ENCODE peak calls at places on chromosome 22, in six cellular contexts. G, P, U, B, H and A are unnamed samples.

GRCh38 chr22:47200273-47201051 is 438.0 kb downstream of the TBC1D22A start:
- DNase-seq in G (no peak), P (no peak), U (peak), B (peak), H (no peak), A (no peak)

GRCh38 chr22:30013201-30013600 is 67.1 kb upstream of the HORMAD2 start:
- DNase-seq in G (no peak), P (no peak), U (no peak), B (no peak), H (no peak), A (no peak)

GRCh38 chr22:50678218-50678650 is 5.6 kb downstream of the SHANK3 start:
- DNase-seq in G (no peak), P (no peak), U (no peak), B (peak), H (no peak), A (no peak)

GRCh38 chr22:24796056-24796455 is 10.0 kb upstream of the SGSM1 start:
- DNase-seq in G (no peak), P (no peak), U (no peak), B (no peak), H (no peak), A (no peak)

GRCh38 chr22:30249049-30250038 is 2.8 kb upstream of the LIF start:
- DNase-seq in G (no peak), P (no peak), U (peak), B (no peak), H (peak), A (no peak)

GRCh38 chr22:30572840-30573593 is 1.4 kb downstream of the GAL3ST1 start:
- DNase-seq in G (no peak), P (peak), U (no peak), B (no peak), H (no peak), A (no peak)

GRCh38 chr22:29762263-29762662 is 4.5 kb downstream of the ZMAT5 start:
- DNase-seq in G (no peak), P (no peak), U (no peak), B (no peak), H (no peak), A (peak)

GRCh38 chr22:22076361-22076760 is 93.8 kb upstream of the TOP3B start:
- DNase-seq in G (no peak), P (no peak), U (no peak), B (no peak), H (no peak), A (no peak)

GRCh38 chr22:36998620-36999351 is 20.5 kb downstream of the TST start:
- DNase-seq in G (peak), P (peak), U (peak), B (no peak), H (no peak), A (no peak)
- TF ChIP-seq CTCF in G (peak), P (no peak), U (peak), B (no peak), H (no peak), A (peak)

GRCh38 chr22:35838849-35839646 is 121.4 kb downstream of the APOL5 start:
- DNase-seq in G (peak), P (peak), U (peak), B (no peak), H (peak), A (peak)
- TF ChIP-seq CTCF in G (peak), P (peak), U (peak), B (no peak), H (peak), A (peak)

GRCh38 chr22:42428760-42429159 is 3.4 kb downstream of the NFAM1 start:
- DNase-seq in G (no peak), P (no peak), U (no peak), B (no peak), H (no peak), A (no peak)
- TF ChIP-seq CTCF in G (no peak), P (no peak), U (no peak), B (no peak), H (no peak), A (no peak)

GRCh38 chr22:45101828-45102227 is 61.9 kb upstream of the NUP50 start:
- DNase-seq in G (peak), P (peak), U (peak), B (no peak), H (peak), A (peak)
- TF ChIP-seq CTCF in G (peak), P (peak), U (peak), B (no peak), H (no peak), A (peak)

GRCh38 chr22:49305215-49305965 is 522.3 kb downstream of the BRD1 start:
- DNase-seq in G (no peak), P (peak), U (peak), B (peak), H (peak), A (peak)
- TF ChIP-seq CTCF in G (no peak), P (peak), U (peak), B (peak), H (peak), A (peak)

GRCh38 chr22:40733919-40734318 is 54.6 kb downstream of the MCHR1 start:
- DNase-seq in G (no peak), P (no peak), U (no peak), B (no peak), H (no peak), A (no peak)
- TF ChIP-seq CTCF in G (no peak), P (no peak), U (no peak), B (no peak), H (no peak), A (no peak)

GRCh38 chr22:45867118-45867905 is 109.7 kb downstream of the WNT7B start:
- DNase-seq in G (no peak), P (no peak), U (peak), B (peak), H (no peak), A (no peak)
- TF ChIP-seq CTCF in G (no peak), P (peak), U (no peak), B (no peak), H (no peak), A (no peak)

GRCh38 chr22:32745251-32745995 is 56.1 kb upstream of the TIMP3 start:
- DNase-seq in G (peak), P (peak), U (peak), B (peak), H (peak), A (peak)
- TF ChIP-seq CTCF in G (no peak), P (no peak), U (no peak), B (no peak), H (no peak), A (no peak)